ENCODE peak calls at places on chromosomes 13 and 19, in seven cellular contexts. E is neural crest cell, Z is osteocyte, B is Panc1, O is lower lobe of right lung, U is body of pancreas, L is AG09319. V is an unnamed sample.

GRCh38 chr13:32538234-32538620 is 368 bp downstream of the N4BP2L2 start:
- DNase-seq in Z (no peak), O (peak; percentile 56), B (no peak), U (peak; percentile 53), E (peak; percentile 14), L (peak; percentile 3), V (no peak)

GRCh38 chr13:31264146-31264545 is 64.4 kb downstream of the B3GLCT start:
- DNase-seq in Z (no peak), B (no peak), U (no peak), E (no peak), L (no peak), O (no peak), V (no peak)

GRCh38 chr13:41601718-41602445 is 144.5 kb downstream of the RGCC start:
- DNase-seq in E (no peak), B (no peak), U (no peak), O (no peak), Z (no peak), L (peak; percentile 82), V (no peak)

GRCh38 chr13:64993514-64994164 is 2236.5 kb downstream of the PCDH9 start:
- DNase-seq in L (no peak), E (no peak), B (no peak), U (no peak), O (no peak), Z (no peak), V (no peak)

GRCh38 chr19:39398297-39398864 is 7.2 kb downstream of the MED29 start:
- DNase-seq in E (no peak), U (no peak), O (peak; percentile 92), L (peak; percentile 81), Z (no peak), B (peak; percentile 94), V (no peak)

GRCh38 chr13:55464222-55464621 is 1676.5 kb upstream of the PRR20A start:
- DNase-seq in U (no peak), Z (no peak), O (no peak), E (no peak), B (no peak), L (no peak), V (no peak)

GRCh38 chr13:50226515-50227147 is 211.4 kb downstream of the KCNRG start:
- DNase-seq in O (no peak), L (no peak), E (no peak), B (no peak), Z (no peak), U (no peak), V (no peak)

GRCh38 chr19:45243144-45243732 is 2.0 kb downstream of the EXOC3L2 start:
- DNase-seq in U (no peak), L (no peak), E (no peak), B (no peak), O (no peak), Z (no peak), V (no peak)

GRCh38 chr13:103839460-103839859 is 773.2 kb upstream of the SLC10A2 start:
- DNase-seq in Z (no peak), E (no peak), L (no peak), U (no peak), O (no peak), B (no peak), V (no peak)

GRCh38 chr13:38308736-38309135 is 40.9 kb upstream of the UFM1 start:
- DNase-seq in Z (no peak), O (no peak), E (no peak), U (no peak), L (peak; percentile 1), B (no peak), V (no peak)

GRCh38 chr13:109859898-109860297 is 73.5 kb upstream of the IRS2 start:
- DNase-seq in L (no peak), U (no peak), O (no peak), E (no peak), Z (no peak), B (no peak), V (no peak)

GRCh38 chr13:107734891-107735620 is 480.3 kb downstream of the LIG4 start:
- DNase-seq in O (no peak), U (no peak), B (no peak), E (no peak), L (no peak), Z (no peak), V (no peak)

GRCh38 chr13:47168086-47168485 is 271.2 kb upstream of the HTR2A start:
- DNase-seq in O (no peak), Z (no peak), E (no peak), U (no peak), B (no peak), L (no peak), V (no peak)

GRCh38 chr19:17967258-17968051 is 548 bp downstream of the KCNN1 start:
- DNase-seq in O (no peak), U (no peak), Z (no peak), B (no peak), E (no peak), L (no peak), V (no peak)

GRCh38 chr13:46058268-46058667 is 5.7 kb upstream of the ZC3H13 start:
- DNase-seq in L (no peak), B (no peak), E (no peak), U (no peak), O (no peak), Z (no peak), V (no peak)

GRCh38 chr13:98570929-98571372 is 6.0 kb downstream of the STK24 start:
- DNase-seq in B (no peak), U (no peak), Z (no peak), O (no peak), L (no peak), E (no peak), V (no peak)

GRCh38 chr19:46442808-46443450 is 14.2 kb upstream of the PNMA8C start:
- DNase-seq in B (no peak), Z (no peak), O (no peak), U (peak; percentile 66), E (no peak), L (peak; percentile 34), V (no peak)

GRCh38 chr19:7668842-7669241 is at the start of gene RETN:
- DNase-seq in E (no peak), Z (no peak), U (no peak), O (no peak), B (no peak), L (no peak), V (no peak)

GRCh38 chr13:30108913-30109237 is 198.5 kb downstream of the KATNAL1 start:
- DNase-seq in Z (no peak), B (no peak), O (peak; percentile 82), U (peak; percentile 73), L (no peak), E (no peak), V (no peak)

GRCh38 chr19:731000-731399 is 19.9 kb upstream of the MISP start:
- DNase-seq in O (no peak), B (no peak), Z (no peak), L (no peak), E (no peak), U (no peak), V (no peak)

GRCh38 chr19:728011-728410 is 19.3 kb downstream of the PALM start:
- DNase-seq in B (no peak), E (no peak), U (no peak), O (peak; percentile 67), Z (no peak), L (no peak), V (no peak)

GRCh38 chr19:729564-730381 is 21.0 kb downstream of the PALM start:
- DNase-seq in Z (no peak), O (no peak), L (no peak), E (no peak), U (no peak), B (no peak), V (no peak)

GRCh38 chr19:732325-733069 is 18.4 kb upstream of the MISP start:
- DNase-seq in E (no peak), O (no peak), U (no peak), B (no peak), Z (no peak), L (no peak), V (no peak)

DNA sequence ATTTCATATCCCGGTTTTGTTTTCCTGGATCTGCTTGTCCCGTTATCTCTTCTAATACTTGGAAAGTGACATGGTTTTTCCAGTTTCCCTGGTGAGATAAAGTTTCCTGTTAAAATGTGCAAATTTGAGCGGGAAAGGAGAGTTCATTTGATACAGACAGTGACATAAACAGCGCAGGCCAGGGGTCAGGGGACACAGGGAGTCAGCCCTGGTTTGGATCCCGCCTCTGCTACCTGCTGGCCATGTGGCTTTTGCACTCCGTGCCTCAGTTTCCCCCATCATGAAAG is 20.6 kb upstream of the MISP start:
- DNase-seq in O (no peak), E (no peak), U (no peak), B (no peak), Z (no peak), L (no peak), V (no peak)
- TF ChIP-seq CTCF in O (no peak), E (no peak), U (no peak), B (no peak), Z (no peak), L (no peak), V (no peak)

GRCh38 chr13:91744284-91744683 is 345.9 kb downstream of the GPC5 start:
- DNase-seq in E (no peak), O (no peak), B (no peak), Z (no peak), L (no peak), U (no peak), V (no peak)
- TF ChIP-seq CTCF in E (no peak), O (no peak), B (no peak), Z (no peak), L (no peak), U (no peak), V (no peak)

GRCh38 chr13:66543780-66544179 is 686.4 kb downstream of the PCDH9 start:
- DNase-seq in E (no peak), Z (no peak), O (no peak), B (no peak), L (no peak), U (no peak), V (no peak)
- TF ChIP-seq CTCF in E (no peak), Z (no peak), O (no peak), B (peak; percentile 34), L (no peak), U (no peak), V (peak; percentile 28)

GRCh38 chr13:84645196-84646071 is 763.2 kb upstream of the SLITRK1 start:
- DNase-seq in O (no peak), U (no peak), E (no peak), L (peak; percentile 34), Z (no peak), B (no peak), V (no peak)
- TF ChIP-seq CTCF in O (no peak), U (no peak), E (no peak), L (no peak), Z (no peak), B (peak; percentile 9), V (peak; percentile 49)

GRCh38 chr13:27977476-27978300 is 8.6 kb upstream of the CDX2 start:
- DNase-seq in O (no peak), E (no peak), B (no peak), Z (no peak), L (no peak), U (no peak), V (no peak)
- TF ChIP-seq CTCF in O (no peak), E (no peak), B (no peak), Z (no peak), L (no peak), U (no peak), V (no peak)